ENCODE peak calls at places on chromosome 16, in five cellular contexts. Z is cardiac fibroblast, L is fibroblast of lung, X is GM13977, R is kidney. P is an unnamed sample.

GRCh38 chr16:12758031-12758669 is 45.5 kb downstream of the CPPED1 start:
- DNase-seq in Z (no peak), L (peak), X (no peak), R (no peak), P (no peak)

GRCh38 chr16:4936991-4937781 is at the start of gene PPL:
- DNase-seq in Z (no peak), L (no peak), X (peak), R (peak), P (no peak)

GRCh38 chr16:11681526-11681925 is 13.3 kb downstream of the SNN start:
- DNase-seq in Z (no peak), L (no peak), X (no peak), R (peak), P (no peak)

GRCh38 chr16:30997887-30998711 is 12.3 kb downstream of the STX1B start:
- DNase-seq in Z (peak), L (peak), X (no peak), R (no peak), P (peak)

GRCh38 chr16:10037771-10038170 is 144.5 kb downstream of the GRIN2A start:
- DNase-seq in Z (no peak), L (peak), X (no peak), R (no peak), P (peak)

GRCh38 chr16:28196331-28196987 is 15.3 kb downstream of the XPO6 start:
- DNase-seq in Z (no peak), L (peak), X (no peak), R (no peak), P (peak)

GRCh38 chr16:71453051-71453450 is 9.0 kb downstream of the ZNF23 start:
- DNase-seq in Z (no peak), L (no peak), X (no peak), R (no peak), P (no peak)

GRCh38 chr16:81807767-81808166 is 28.7 kb downstream of the PLCG2 start:
- DNase-seq in Z (no peak), L (no peak), X (no peak), R (no peak), P (no peak)

GRCh38 chr16:79509221-79509631 is 91.3 kb downstream of the MAF start:
- DNase-seq in Z (no peak), L (no peak), X (no peak), R (no peak), P (no peak)

GRCh38 chr16:57984443-57985203 is 13.7 kb upstream of the CNGB1 start:
- DNase-seq in Z (peak), L (peak), X (peak), R (peak), P (no peak)

GRCh38 chr16:27425961-27426360 is 24.0 kb downstream of the IL21R start:
- DNase-seq in Z (no peak), L (no peak), X (no peak), R (no peak), P (no peak)

GRCh38 chr16:58414938-58415451 is 22.7 kb downstream of the GINS3 start:
- DNase-seq in Z (peak), L (peak), X (no peak), R (no peak), P (no peak)

GRCh38 chr16:56848056-56848936 is 16.7 kb upstream of the SLC12A3 start:
- DNase-seq in Z (peak), L (peak), X (no peak), R (no peak), P (peak)

GRCh38 chr16:47052666-47053640 is 79.5 kb upstream of the DNAJA2 start:
- DNase-seq in Z (no peak), L (no peak), X (no peak), R (peak), P (no peak)

GRCh38 chr16:75113541-75114121 is 2.9 kb downstream of the LDHD start:
- DNase-seq in Z (no peak), L (no peak), X (no peak), R (no peak), P (no peak)

GRCh38 chr16:74107795-74108610 is 188.6 kb upstream of the PSMD7 start:
- DNase-seq in Z (peak), L (no peak), X (peak), R (no peak), P (no peak)

GRCh38 chr16:77951788-77952187 is 70.6 kb upstream of the CLEC3A start:
- DNase-seq in Z (no peak), L (no peak), X (peak), R (no peak), P (no peak)
- TF ChIP-seq CTCF in Z (peak), L (no peak), X (peak), R (peak), P (no peak)

DNA sequence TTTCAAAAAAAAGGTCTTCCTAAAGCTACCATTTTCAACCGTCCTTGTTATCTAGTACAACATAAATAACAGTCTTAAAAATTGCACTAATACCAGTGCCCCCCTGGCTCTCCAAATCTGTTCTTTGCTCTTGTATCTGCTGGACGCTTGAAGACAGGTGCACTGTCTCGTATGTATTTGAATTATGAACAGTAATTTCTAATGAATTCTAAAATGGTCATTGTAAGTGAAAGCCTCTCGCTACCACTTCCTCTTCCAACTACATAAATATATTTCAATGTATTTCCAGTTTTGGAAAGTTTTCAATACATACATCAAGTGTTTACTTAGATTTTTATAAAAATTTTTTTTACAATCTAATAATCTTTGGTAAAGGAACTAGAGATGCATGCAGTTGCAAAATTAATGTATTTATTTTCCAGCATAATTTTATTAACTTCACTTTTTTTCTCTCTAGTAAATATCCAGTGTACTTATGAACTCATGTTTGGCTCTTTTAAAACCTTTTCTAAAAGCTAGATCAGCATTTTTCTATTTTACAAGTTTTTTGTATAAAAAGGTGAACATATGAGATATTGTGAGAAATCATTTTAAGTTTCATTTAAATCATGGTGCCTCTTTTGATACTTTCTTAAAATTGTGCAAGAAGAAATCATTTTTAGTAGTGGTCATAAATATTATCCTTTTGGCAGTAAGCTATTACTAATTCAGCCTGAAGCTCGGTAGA is 31.0 kb downstream of the ERCC4 start:
- DNase-seq in Z (no peak), L (no peak), X (no peak), R (no peak), P (no peak)
- TF ChIP-seq CTCF in Z (no peak), L (no peak), X (no peak), R (no peak), P (no peak)

GRCh38 chr16:52070341-52071057 is 476.4 kb downstream of the TOX3 start:
- DNase-seq in Z (no peak), L (no peak), X (no peak), R (no peak), P (no peak)

GRCh38 chr16:52068447-52069074 is 478.4 kb downstream of the TOX3 start:
- DNase-seq in Z (peak), L (peak), X (no peak), R (no peak), P (peak)

GRCh38 chr16:52071101-52071500 is 475.8 kb downstream of the TOX3 start:
- DNase-seq in Z (no peak), L (no peak), X (no peak), R (no peak), P (no peak)

GRCh38 chr16:52066951-52067350 is 480.0 kb downstream of the TOX3 start:
- DNase-seq in Z (no peak), L (no peak), X (no peak), R (no peak), P (no peak)

GRCh38 chr16:52069866-52070265 is 477.1 kb downstream of the TOX3 start:
- DNase-seq in Z (peak), L (peak), X (no peak), R (no peak), P (peak)
- TF ChIP-seq CTCF in Z (no peak), L (peak), X (no peak), R (peak), P (peak)

GRCh38 chr16:67246945-67247697 is at the start of gene FHOD1:
- DNase-seq in Z (peak), L (peak), X (peak), R (peak), P (peak)

GRCh38 chr16:67245189-67245585 is 2.1 kb downstream of the FHOD1 start:
- DNase-seq in Z (no peak), L (no peak), X (no peak), R (peak), P (no peak)

GRCh38 chr16:67245674-67246080 is 1.6 kb downstream of the FHOD1 start:
- DNase-seq in Z (no peak), L (no peak), X (peak), R (no peak), P (no peak)

GRCh38 chr16:67247698-67248400 is 568 bp upstream of the FHOD1 start:
- DNase-seq in Z (no peak), L (no peak), X (no peak), R (no peak), P (no peak)

DNA sequence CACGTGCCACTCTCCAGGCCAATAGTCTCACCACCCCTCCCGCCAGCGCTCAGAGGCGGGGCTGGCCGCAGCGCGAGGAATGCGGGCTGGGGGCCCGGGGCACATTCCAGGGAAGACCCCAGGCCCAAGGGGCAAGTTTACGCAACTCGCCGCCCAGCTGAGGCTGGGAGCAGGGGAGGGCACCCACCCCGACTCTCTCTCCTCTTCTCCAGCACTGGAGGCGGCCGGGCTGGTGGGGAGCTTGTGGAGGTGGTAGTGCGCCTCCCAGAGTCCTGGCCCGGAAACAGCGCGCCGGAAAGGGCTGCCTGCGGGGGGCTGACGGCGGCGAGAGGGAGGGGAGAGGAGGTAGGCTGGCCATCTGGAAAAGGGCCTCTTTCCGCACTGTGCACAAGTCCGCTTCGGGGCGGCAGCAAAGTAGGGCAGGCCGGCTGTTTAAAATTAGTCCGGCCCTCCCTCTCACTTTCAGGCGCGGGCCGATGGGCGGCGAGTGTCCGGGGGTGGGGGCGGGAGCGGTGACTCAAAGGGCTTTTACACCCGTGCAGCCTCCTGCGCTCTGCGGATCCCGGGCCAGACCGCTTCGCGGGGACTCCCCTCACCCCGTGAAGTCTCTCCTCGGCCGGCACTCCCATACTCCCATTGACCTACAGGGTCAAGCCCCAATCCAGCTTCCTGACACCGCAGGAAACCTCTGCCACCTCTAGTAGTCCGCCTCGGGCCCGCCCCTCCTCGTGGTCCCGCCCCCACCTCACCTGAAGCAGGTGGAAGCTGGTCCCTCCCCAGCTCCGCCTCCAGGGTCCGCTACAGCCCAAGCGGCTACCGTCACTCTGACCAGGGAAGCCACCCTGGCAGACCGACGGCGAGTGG is 968 bp downstream of the FHOD1 start:
- DNase-seq in Z (peak), L (peak), X (peak), R (peak), P (peak)
- TF ChIP-seq CTCF in Z (peak), L (peak), X (peak), R (peak), P (peak)

GRCh38 chr16:78505544-78506371 is 406.3 kb downstream of the WWOX start:
- DNase-seq in Z (peak), L (peak), X (no peak), R (peak), P (no peak)
- TF ChIP-seq CTCF in Z (no peak), L (peak), X (no peak), R (peak), P (no peak)

GRCh38 chr16:20355114-20355782 is 2.7 kb upstream of the UMOD start:
- DNase-seq in Z (no peak), L (no peak), X (no peak), R (no peak), P (no peak)

GRCh38 chr16:20364051-20364450 is 11.5 kb upstream of the UMOD start:
- DNase-seq in Z (no peak), L (no peak), X (no peak), R (no peak), P (no peak)

GRCh38 chr16:20363191-20363590 is 10.7 kb upstream of the UMOD start:
- DNase-seq in Z (no peak), L (no peak), X (no peak), R (no peak), P (no peak)

GRCh38 chr16:20359997-20360396 is 7.5 kb upstream of the UMOD start:
- DNase-seq in Z (no peak), L (no peak), X (no peak), R (no peak), P (no peak)
- TF ChIP-seq CTCF in Z (no peak), L (no peak), X (peak), R (peak), P (no peak)